ENCODE peak calls at places on chromosome 16, in five cellular contexts. Z is T-helper 2 cell; B is activated T-helper 9 cell treated with anti-CD3 and anti-CD28 coated beads, Interleukin-2, amount 50 U/mL, for 16 hours; R is neural progenitor cell; G is NCI-H1694 treated with DMSO at 0.1 percent for 48 hours. W is an unnamed sample.

GRCh38 chr16:81445143-81445922 is 725 bp downstream of the CMIP start:
- DNase-seq in Z (no peak), B (peak), R (peak), G (no peak), W (peak)

GRCh38 chr16:28182183-28182582 is 29.6 kb downstream of the XPO6 start:
- DNase-seq in Z (peak), B (peak), R (no peak), G (no peak), W (no peak)

GRCh38 chr16:90020838-90021382 is 1.7 kb upstream of the DBNDD1 start:
- DNase-seq in Z (no peak), B (no peak), R (no peak), G (no peak), W (no peak)

GRCh38 chr16:21100447-21100846 is 50.2 kb downstream of the DNAH3 start:
- DNase-seq in Z (no peak), B (no peak), R (no peak), G (no peak), W (no peak)

GRCh38 chr16:67249762-67250327 is 1.1 kb downstream of the SLC9A5 start:
- DNase-seq in Z (no peak), B (no peak), R (no peak), G (no peak), W (no peak)

GRCh38 chr16:16032271-16032979 is 83.0 kb downstream of the ABCC1 start:
- DNase-seq in Z (no peak), B (no peak), R (no peak), G (no peak), W (no peak)

GRCh38 chr16:56617212-56618085 is 8.1 kb upstream of the MT1E start:
- DNase-seq in Z (no peak), B (no peak), R (peak), G (no peak), W (no peak)

GRCh38 chr16:57949595-57950238 is 21.2 kb downstream of the CNGB1 start:
- DNase-seq in Z (no peak), B (no peak), R (no peak), G (no peak), W (no peak)

W was measured in H1.